ENCODE peak calls at places on chromosomes 5 and 9, in four cellular contexts. D, U, G and T are unnamed samples.

GRCh38 chr5:82952326-82952725 is 124.9 kb downstream of the TMEM167A start:
- DNase-seq in U (no peak), G (no peak), D (no peak), T (no peak)

GRCh38 chr5:143226361-143226760 is 177.1 kb downstream of the NR3C1 start:
- DNase-seq in D (no peak), G (no peak), U (no peak), T (no peak)

GRCh38 chr9:126125577-126125976 is 201.1 kb upstream of the MVB12B start:
- DNase-seq in G (no peak), U (no peak), D (no peak), T (no peak)

GRCh38 chr5:133049726-133050048 is 2.1 kb upstream of the HSPA4 start:
- DNase-seq in G (no peak), U (peak; percentile 93), D (no peak), T (no peak)

GRCh38 chr9:135164036-135164435 is 76.6 kb downstream of the OLFM1 start:
- DNase-seq in G (no peak), D (no peak), U (no peak), T (no peak)

GRCh38 chr9:4833781-4834560 is 41.2 kb downstream of the RCL1 start:
- DNase-seq in U (no peak), G (no peak), D (no peak), T (no peak)

GRCh38 chr5:132050661-132051371 is 9.6 kb upstream of the IL3 start:
- DNase-seq in U (no peak), G (no peak), D (no peak), T (peak; percentile 32)

GRCh38 chr9:89807682-89808075 is 202.9 kb downstream of the GADD45G start:
- DNase-seq in D (no peak), G (no peak), U (no peak), T (no peak)

GRCh38 chr9:33277484-33277883 is 12.6 kb downstream of the CHMP5 start:
- DNase-seq in G (no peak), U (no peak), D (no peak), T (no peak)

GRCh38 chr5:117888688-117889087 is 1099.7 kb downstream of the DTWD2 start:
- DNase-seq in D (peak; percentile 27), U (no peak), G (no peak), T (no peak)

GRCh38 chr5:98193921-98194760 is 579.3 kb upstream of the RGMB start:
- DNase-seq in G (no peak), U (no peak), D (no peak), T (no peak)

GRCh38 chr5:126970517-126971017 is 59.8 kb downstream of the MARCHF3 start:
- DNase-seq in U (no peak), G (no peak), D (no peak), T (no peak)

GRCh38 chr5:122120493-122120892 is 8.9 kb upstream of the ZNF474 start:
- DNase-seq in G (no peak), D (no peak), U (no peak), T (no peak)

GRCh38 chr5:57416246-57416996 is 66.2 kb downstream of the ACTBL2 start:
- DNase-seq in G (no peak), U (no peak), D (no peak), T (no peak)

GRCh38 chr9:99075246-99075912 is 29.5 kb upstream of the TGFBR1 start:
- DNase-seq in G (peak; percentile 84), D (no peak), U (no peak), T (no peak)

GRCh38 chr9:35914307-35914807 is 5.1 kb downstream of the SPAAR start:
- DNase-seq in D (no peak), G (peak; percentile 74), U (peak; percentile 85), T (no peak)

GRCh38 chr5:6365142-6365976 is 13.0 kb downstream of the MED10 start:
- DNase-seq in U (no peak), D (no peak), G (no peak), T (no peak)

GRCh38 chr9:92100237-92100911 is 14.8 kb downstream of the SPTLC1 start:
- DNase-seq in U (no peak), D (no peak), G (no peak), T (no peak)

GRCh38 chr5:378301-378891 is 56.9 kb downstream of the AHRR start:
- DNase-seq in U (no peak), D (no peak), G (no peak), T (no peak)

DNA sequence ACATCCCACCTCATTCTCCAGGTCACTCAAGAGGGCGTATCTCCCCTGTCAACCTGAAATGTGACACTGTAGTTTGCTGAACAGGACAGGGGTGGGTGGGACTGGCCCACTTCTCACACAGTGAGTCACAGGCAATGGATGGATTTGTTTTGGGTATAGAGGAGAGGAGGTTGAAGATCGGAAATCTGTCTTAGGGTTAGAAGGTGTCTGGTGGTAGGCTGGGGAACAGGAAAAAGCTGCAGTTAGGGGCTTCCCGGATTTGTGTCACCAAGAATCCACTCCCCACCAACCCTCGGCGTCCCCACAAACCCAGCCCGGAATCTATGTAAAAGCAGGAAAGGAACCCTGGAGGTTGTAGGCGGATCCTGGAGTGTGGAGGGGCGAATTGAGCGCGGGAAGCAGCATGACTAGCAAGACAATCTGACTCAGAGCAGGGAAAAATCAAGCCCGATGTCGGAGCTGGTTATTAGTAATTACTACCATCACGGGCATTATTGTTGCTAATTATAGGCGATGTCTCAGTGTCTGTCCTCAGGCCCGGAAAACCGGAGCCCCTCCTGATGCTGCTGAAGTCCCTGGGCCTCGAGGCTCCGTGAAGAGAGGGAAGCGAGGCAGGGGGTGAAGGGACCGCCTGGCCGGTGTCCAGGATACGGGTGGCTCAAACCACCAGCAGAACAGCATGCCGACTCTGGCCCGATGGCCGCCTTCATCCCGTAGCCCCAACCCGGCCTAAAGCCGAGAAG is 1.7 kb upstream of the IRX1 start:
- DNase-seq in G (no peak), D (no peak), U (no peak), T (no peak)
- TF ChIP-seq SIN3A in G (no peak), D (no peak), U (no peak), T (no peak)

DNA sequence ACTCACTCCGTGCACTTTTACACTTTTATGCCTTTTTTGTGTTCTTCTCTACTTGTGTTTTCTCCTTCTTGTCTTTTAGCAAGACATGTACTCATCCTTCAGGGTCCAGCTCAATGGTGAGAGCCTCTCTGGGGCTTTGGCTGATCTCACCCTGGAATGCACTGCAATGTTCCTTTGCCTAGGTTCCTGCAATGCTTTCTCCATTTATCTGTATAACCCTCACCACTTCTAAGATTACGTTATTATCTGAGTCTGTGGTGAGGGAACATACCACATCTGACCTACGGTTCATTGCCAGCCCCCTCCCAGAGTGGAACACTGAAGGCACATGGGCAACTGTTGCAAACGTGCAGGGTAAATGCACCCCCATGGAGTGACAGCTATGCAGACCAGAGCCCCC is 47.3 kb downstream of the KCNIP1 start:
- DNase-seq in G (no peak), U (no peak), D (no peak), T (no peak)
- TF ChIP-seq GABPA in G (no peak), U (no peak), D (no peak), T (no peak)

DNA sequence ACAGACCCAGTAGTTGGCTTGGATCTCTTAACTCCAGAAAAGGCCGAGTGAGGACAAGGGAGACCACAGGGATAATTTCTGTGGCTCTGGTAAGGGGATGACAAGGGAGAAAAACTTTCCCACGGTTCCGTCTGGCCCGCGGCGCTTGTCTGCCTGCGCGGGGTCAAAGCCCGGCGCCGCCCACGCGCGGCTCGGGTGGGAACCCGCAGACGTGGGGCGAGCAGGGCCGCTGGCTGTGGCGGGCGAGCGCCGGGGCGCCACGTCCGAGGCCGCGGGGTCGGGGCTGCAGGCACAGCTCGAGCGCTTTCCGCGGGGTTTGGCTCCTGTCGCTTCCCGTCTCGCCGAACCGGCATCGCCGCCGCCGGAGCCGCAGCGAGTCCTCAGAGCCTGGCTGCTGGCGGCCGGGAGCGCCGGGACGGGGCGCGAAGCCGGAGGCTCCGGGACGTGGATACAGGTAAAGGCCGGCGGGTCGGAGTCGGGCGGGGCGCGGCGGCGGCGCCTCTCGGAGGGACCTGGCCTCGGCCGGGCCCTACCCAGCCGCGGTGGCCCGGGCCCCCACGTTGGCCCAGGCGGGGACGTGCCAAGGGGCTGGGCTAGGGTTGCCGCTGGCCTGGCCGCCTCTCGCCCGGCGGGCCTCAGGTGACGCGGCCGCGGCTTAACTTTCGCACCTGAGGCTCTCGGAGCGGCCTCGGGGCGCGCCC is at the start of gene RNF180:
- DNase-seq in G (no peak), U (no peak), D (no peak), T (no peak)
- TF ChIP-seq EZH2 in G (no peak), U (no peak), D (no peak), T (peak; percentile 59)

GRCh38 chr5:112948455-112948854 is 26.4 kb upstream of the REEP5 start:
- DNase-seq in U (no peak), G (no peak), D (no peak), T (no peak)
- TF ChIP-seq SIN3A in U (no peak), G (no peak), D (no peak), T (no peak)

GRCh38 chr5:61884242-61884855 is 421.7 kb upstream of the KIF2A start:
- DNase-seq in D (no peak), U (no peak), G (no peak), T (no peak)
- TF ChIP-seq GABPA in D (no peak), U (no peak), G (no peak), T (no peak)

GRCh38 chr9:136634904-136635303 is 27.8 kb upstream of the EGFL7 start:
- DNase-seq in G (no peak), U (no peak), D (no peak), T (no peak)
- TF ChIP-seq EZH2 in G (no peak), U (no peak), D (no peak), T (no peak)

GRCh38 chr9:94054731-94055130 is 29.5 kb upstream of the PTPDC1 start:
- DNase-seq in D (no peak), U (no peak), G (no peak), T (no peak)
- TF ChIP-seq SIN3A in D (no peak), U (no peak), G (no peak), T (no peak)

GRCh38 chr5:11590475-11590874 is 313.8 kb downstream of the CTNND2 start:
- DNase-seq in G (no peak), D (no peak), U (no peak), T (no peak)

GRCh38 chr5:11584008-11584407 is 320.2 kb downstream of the CTNND2 start:
- DNase-seq in G (no peak), D (no peak), U (no peak), T (no peak)

GRCh38 chr5:11588803-11589202 is 315.4 kb downstream of the CTNND2 start:
- DNase-seq in U (no peak), D (no peak), G (no peak), T (peak; percentile 13)
- TF ChIP-seq GABPA in U (no peak), D (no peak), G (no peak), T (no peak)